ENCODE peak calls at places on chromosomes 5 and 9, in seven cellular contexts. S is heart left ventricle, O is lower lobe of right lung, N is astrocyte, C is tibial artery, G is ovary, E is neuronal stem cell. M is an unnamed sample.

GRCh38 chr5:83401122-83401620 is 70.4 kb upstream of the VCAN start:
- DNase-seq in O (no peak), C (no peak), N (no peak), G (no peak), E (no peak), S (no peak), M (no peak)

GRCh38 chr9:114284316-114285060 is 38.4 kb upstream of the ORM1 start:
- DNase-seq in G (peak), S (peak), O (peak), C (no peak), N (no peak), E (no peak), M (peak)

GRCh38 chr5:93404246-93404645 is 176.8 kb downstream of the NR2F1-AS1 start:
- DNase-seq in O (no peak), C (no peak), E (no peak), N (no peak), S (no peak), G (no peak), M (no peak)

GRCh38 chr9:83062653-83063527 is at the start of gene RASEF:
- DNase-seq in C (no peak), O (peak), G (peak), E (peak), N (peak), S (no peak), M (no peak)

GRCh38 chr9:93659044-93659836 is 82.9 kb downstream of the PHF2 start:
- DNase-seq in C (peak), S (peak), E (no peak), N (no peak), G (peak), O (peak), M (peak)

GRCh38 chr5:35771321-35771720 is 85.4 kb upstream of the IL7R start:
- DNase-seq in N (peak), E (no peak), S (no peak), C (no peak), G (no peak), O (no peak), M (no peak)

GRCh38 chr9:124228516-124228915 is 29.2 kb upstream of the NEK6 start:
- DNase-seq in S (no peak), G (no peak), O (no peak), N (no peak), C (no peak), E (no peak), M (no peak)

GRCh38 chr9:134059188-134059641 is 8.6 kb downstream of the BRD3 start:
- DNase-seq in E (no peak), O (no peak), S (no peak), G (peak), N (no peak), C (peak), M (no peak)

GRCh38 chr5:10838038-10838437 is 77.0 kb upstream of the DAP start:
- DNase-seq in C (no peak), E (no peak), G (no peak), S (no peak), O (no peak), N (peak), M (no peak)

GRCh38 chr9:16217933-16218830 is 652.3 kb downstream of the BNC2 start:
- DNase-seq in O (no peak), G (no peak), C (no peak), N (peak), E (no peak), S (no peak), M (no peak)

GRCh38 chr9:70439991-70440706 is 25.7 kb upstream of the KLF9 start:
- DNase-seq in E (no peak), C (no peak), G (no peak), O (no peak), S (no peak), N (peak), M (no peak)

GRCh38 chr9:137575382-137575724 is 3.4 kb downstream of the DPH7 start:
- DNase-seq in C (no peak), E (no peak), G (no peak), S (no peak), N (no peak), O (no peak), M (no peak)

GRCh38 chr5:74670377-74671038 is 14.5 kb upstream of the HEXB start:
- DNase-seq in N (no peak), O (no peak), E (no peak), G (no peak), C (no peak), S (no peak), M (no peak)

GRCh38 chr5:147743686-147744332 is 38.7 kb downstream of the JAKMIP2 start:
- DNase-seq in S (no peak), G (no peak), N (no peak), C (no peak), O (no peak), E (no peak), M (no peak)

GRCh38 chr9:3909966-3910650 is 384.3 kb upstream of the RFX3 start:
- DNase-seq in O (no peak), N (no peak), E (no peak), G (no peak), S (no peak), C (no peak), M (no peak)

GRCh38 chr5:154359222-154359583 is 86.6 kb upstream of the SAP30L start:
- DNase-seq in G (peak), O (no peak), C (no peak), E (no peak), S (no peak), N (no peak), M (peak)

GRCh38 chr9:125906144-125906543 is 159.0 kb downstream of the PBX3 start:
- DNase-seq in G (no peak), E (no peak), C (no peak), N (peak), O (no peak), S (no peak), M (no peak)

GRCh38 chr5:113361701-113362100 is 73.1 kb downstream of the TSSK1B start:
- DNase-seq in G (no peak), S (no peak), O (no peak), N (no peak), C (no peak), E (no peak), M (no peak)

GRCh38 chr5:118616281-118616680 is 372.1 kb downstream of the DTWD2 start:
- DNase-seq in N (no peak), S (no peak), C (no peak), O (no peak), G (no peak), E (no peak), M (no peak)

GRCh38 chr5:39476466-39477215 is 51.9 kb upstream of the DAB2 start:
- DNase-seq in S (no peak), G (no peak), C (no peak), E (no peak), O (no peak), N (peak), M (no peak)

GRCh38 chr5:98770158-98770910 is 3.1 kb upstream of the RGMB start:
- DNase-seq in E (no peak), S (peak), O (peak), C (peak), N (peak), G (peak), M (peak)

GRCh38 chr5:178340637-178341036 is 108.0 kb upstream of the PHYKPL start:
- DNase-seq in S (peak), G (peak), O (no peak), N (no peak), C (no peak), E (no peak), M (peak)

GRCh38 chr5:74534397-74535129 is 106.0 kb downstream of the ENC1 start:
- DNase-seq in G (no peak), O (no peak), S (no peak), N (no peak), E (no peak), C (no peak), M (no peak)

GRCh38 chr5:143479394-143479793 is 75.9 kb upstream of the NR3C1 start:
- DNase-seq in O (no peak), E (no peak), N (no peak), C (no peak), S (no peak), G (no peak), M (no peak)

GRCh38 chr5:67306997-67307580 is 110.5 kb upstream of the CD180 start:
- DNase-seq in S (no peak), G (no peak), O (no peak), C (no peak), N (peak), E (no peak), M (no peak)

GRCh38 chr9:98477884-98478283 is 222.4 kb upstream of the TBC1D2 start:
- DNase-seq in E (no peak), C (no peak), S (no peak), O (no peak), G (no peak), N (no peak), M (no peak)

GRCh38 chr5:90170231-90170630 is 239.3 kb downstream of the CETN3 start:
- DNase-seq in N (no peak), S (no peak), O (no peak), C (no peak), E (no peak), G (no peak), M (no peak)

GRCh38 chr9:128885798-128886197 is 3.9 kb downstream of the LRRC8A start:
- DNase-seq in E (no peak), N (no peak), G (no peak), S (peak), O (no peak), C (no peak), M (no peak)

GRCh38 chr5:60677831-60678664 is 21.9 kb downstream of the DEPDC1B start:
- DNase-seq in O (no peak), C (no peak), G (no peak), N (peak), S (no peak), E (no peak), M (no peak)

GRCh38 chr9:86893811-86894490 is 53.4 kb downstream of the GAS1 start:
- DNase-seq in N (no peak), C (no peak), S (no peak), G (no peak), O (no peak), E (no peak), M (no peak)

GRCh38 chr9:129398101-129398795 is 220.2 kb upstream of the IER5L start:
- DNase-seq in E (no peak), G (peak), N (no peak), C (no peak), S (no peak), O (no peak), M (peak)

GRCh38 chr5:84983093-84983492 is 598.4 kb upstream of the EDIL3 start:
- DNase-seq in G (no peak), E (no peak), C (no peak), S (no peak), O (no peak), N (no peak), M (no peak)

GRCh38 chr5:73496984-73497457 is 1.2 kb upstream of the BTF3 start:
- DNase-seq in O (no peak), S (no peak), G (no peak), E (no peak), N (peak), C (no peak), M (no peak)

GRCh38 chr5:140869555-140869886 is 764 bp downstream of the PCDHA11 start:
- DNase-seq in N (no peak), O (no peak), S (no peak), G (no peak), E (no peak), C (no peak), M (no peak)

GRCh38 chr5:758698-759053 is 25.9 kb downstream of the ZDHHC11B start:
- DNase-seq in N (no peak), C (no peak), E (no peak), O (no peak), S (no peak), G (peak), M (peak)

DNA sequence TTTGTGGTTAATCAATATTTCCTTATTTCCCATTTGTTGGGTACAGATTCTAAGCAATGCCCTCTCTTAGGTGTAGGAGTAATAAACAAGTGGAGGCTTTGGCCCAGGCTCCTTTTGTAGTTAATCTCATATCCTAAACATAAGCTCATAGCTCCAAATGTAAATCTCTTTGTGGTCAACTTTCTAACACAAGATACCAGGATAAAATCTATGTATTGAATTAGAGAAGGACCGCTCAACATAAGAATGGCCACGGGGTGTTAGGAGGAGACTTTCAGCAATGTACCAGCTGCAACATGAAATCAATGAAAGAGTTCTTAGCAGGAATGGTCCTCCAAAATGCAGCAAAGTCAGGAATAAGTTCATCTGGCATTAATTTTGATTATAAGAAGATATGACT is 334.5 kb upstream of the ITGA1 start:
- DNase-seq in O (no peak), S (no peak), G (no peak), C (no peak), N (no peak), E (no peak), M (no peak)
- H3K4me3 ChIP-seq in O (no peak), S (no peak), G (no peak), C (no peak), N (no peak), E (no peak), M (no peak)

GRCh38 chr5:139416651-139417050 is 12.8 kb upstream of the SPATA24 start:
- DNase-seq in E (no peak), S (no peak), O (no peak), N (no peak), C (no peak), G (no peak), M (no peak)
- H3K27ac ChIP-seq in E (no peak), S (peak), O (no peak), N (no peak), C (peak), G (no peak), M (peak)

DNA sequence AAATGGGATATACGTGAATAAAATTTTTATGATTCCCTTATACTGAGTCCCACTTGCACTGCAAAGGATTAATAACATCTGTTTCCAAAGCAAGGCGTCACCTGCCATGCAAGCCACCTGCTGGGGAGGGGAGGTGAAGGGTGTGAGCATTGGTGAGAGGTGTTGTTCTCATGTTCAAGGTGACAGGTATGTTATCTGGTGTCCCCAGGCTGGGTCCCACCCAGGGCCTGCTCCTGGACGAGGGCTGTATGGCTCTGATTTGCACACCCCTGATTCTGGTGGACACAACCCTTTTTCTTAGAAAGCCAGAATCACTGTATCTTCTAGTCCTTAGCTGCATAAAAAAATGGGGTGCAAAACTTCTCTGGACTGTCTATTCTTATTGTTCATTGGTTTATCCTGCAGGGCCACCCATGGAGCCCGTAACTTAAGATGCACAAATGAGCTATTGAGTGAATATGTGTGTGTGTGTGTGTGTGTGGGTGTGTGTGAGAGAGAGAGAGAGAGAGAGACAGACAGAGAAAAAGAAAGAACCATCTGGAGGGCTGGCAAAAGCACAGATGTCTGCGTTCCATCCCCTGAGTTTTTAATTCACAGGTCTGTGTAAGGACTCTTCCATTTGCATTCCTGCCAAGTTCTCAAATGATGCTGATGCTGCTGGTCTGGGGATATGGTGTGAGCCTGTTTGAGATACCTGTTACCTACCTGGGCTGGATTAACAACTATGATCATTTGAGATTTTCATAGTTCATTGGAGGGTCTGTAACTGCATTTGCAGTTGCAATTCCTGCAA is 53.8 kb downstream of the SYK start:
- DNase-seq in O (no peak), E (no peak), N (no peak), C (no peak), S (no peak), G (no peak), M (no peak)
- H3K4me3 ChIP-seq in O (no peak), E (no peak), N (no peak), C (no peak), S (no peak), G (no peak), M (no peak)

GRCh38 chr5:125673359-125673950 is 749.8 kb upstream of the GRAMD2B start:
- DNase-seq in S (no peak), O (no peak), C (no peak), G (no peak), N (no peak), E (no peak), M (no peak)

DNA sequence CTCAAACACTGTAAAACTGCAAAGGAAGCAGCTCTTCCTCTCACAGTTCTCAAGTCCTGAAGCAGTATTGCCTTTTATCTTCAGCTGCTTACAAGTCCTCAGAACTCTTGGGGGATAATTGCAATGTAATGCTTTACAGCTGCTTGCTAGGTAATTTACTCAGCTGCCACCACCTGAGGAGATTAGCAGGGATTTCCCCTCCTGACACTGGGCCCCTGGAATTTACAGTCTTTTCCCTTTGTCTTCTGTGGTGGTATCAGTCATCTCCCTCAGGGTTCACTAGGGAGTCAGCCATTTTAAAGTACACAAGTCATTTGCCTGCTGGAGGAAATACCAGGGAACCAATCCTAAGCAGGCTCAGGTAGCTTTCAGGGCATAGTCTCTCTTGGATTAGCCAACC is 754.3 kb upstream of the GRAMD2B start:
- DNase-seq in C (no peak), N (peak), E (no peak), S (no peak), G (no peak), O (no peak), M (no peak)
- H3K27ac ChIP-seq in C (no peak), N (no peak), E (no peak), S (no peak), G (no peak), O (no peak), M (no peak)